ENCODE peak calls at places on chromosomes 12 and 14, in five cellular contexts. N, V, U, E and W are unnamed samples.

GRCh38 chr14:92735344-92735743 is 13.1 kb downstream of the LGMN start:
- DNase-seq in N (no peak), V (no peak), U (no peak), E (no peak), W (no peak)

GRCh38 chr14:51653096-51653814 is 1.5 kb downstream of the FRMD6 start:
- DNase-seq in N (no peak), V (no peak), U (peak; percentile 78), E (peak; percentile 58), W (no peak)

GRCh38 chr14:46053221-46053620 is 598.4 kb downstream of the RPL10L start:
- DNase-seq in N (no peak), V (no peak), U (peak; percentile 55), E (no peak), W (no peak)

GRCh38 chr14:56487761-56488160 is 91.8 kb upstream of the TMEM260 start:
- DNase-seq in N (no peak), V (no peak), U (peak; percentile 85), E (no peak), W (no peak)

GRCh38 chr14:105851716-105852377 is 325.5 kb downstream of the TMEM121 start:
- DNase-seq in N (no peak), V (no peak), U (no peak), E (no peak), W (no peak)

GRCh38 chr12:48717252-48717695 is 767 bp upstream of the CCNT1 start:
- DNase-seq in N (no peak), V (no peak), U (peak; percentile 38), E (peak; percentile 27), W (no peak)

GRCh38 chr12:56078931-56079728 is 835 bp upstream of the ERBB3 start:
- DNase-seq in N (peak; percentile 59), V (peak; percentile 94), U (peak; percentile 93), E (peak; percentile 95), W (peak; percentile 96)

GRCh38 chr12:106498056-106498455 is 84.7 kb upstream of the RFX4 start:
- DNase-seq in N (no peak), V (no peak), U (no peak), E (no peak), W (no peak)

GRCh38 chr14:105852378-105853088 is 326.1 kb downstream of the TMEM121 start:
- DNase-seq in N (no peak), V (peak; percentile 46), U (no peak), E (no peak), W (no peak)

DNA sequence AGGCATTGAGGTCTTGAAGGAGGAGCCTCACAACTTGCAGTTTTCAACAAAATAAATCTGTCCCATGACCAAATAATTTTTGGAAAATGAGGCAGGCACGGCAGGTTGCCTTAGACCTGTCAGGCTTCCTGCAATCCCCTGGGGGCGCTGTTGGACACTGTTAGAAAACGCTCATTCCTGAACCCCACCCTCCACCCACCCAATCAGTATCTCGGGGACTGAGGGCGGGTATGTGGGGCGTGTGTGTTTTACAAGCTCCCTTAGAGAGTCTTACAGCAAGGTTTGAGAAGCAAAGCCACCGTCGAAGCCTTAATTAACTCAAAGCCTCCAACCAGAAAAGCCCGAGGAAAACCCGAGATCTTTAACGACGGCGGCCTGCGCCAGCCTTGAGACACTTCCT is 122.8 kb downstream of the GLT1D1 start:
- DNase-seq in N (no peak), V (no peak), U (no peak), E (peak; percentile 23), W (no peak)
- H3K4me3 ChIP-seq in N (no peak overlapping the region), V (no peak overlapping the region), U (no peak overlapping the region), E (no peak overlapping the region), W (no peak overlapping the region)

GRCh38 chr12:3123729-3124128 is 46.5 kb downstream of the TSPAN9 start:
- DNase-seq in N (no peak), V (no peak), U (peak; percentile 60), E (no peak), W (no peak)

GRCh38 chr12:3122841-3123678 is 45.9 kb downstream of the TSPAN9 start:
- DNase-seq in N (peak; percentile 49), V (peak; percentile 88), U (peak; percentile 93), E (no peak), W (peak; percentile 30)

GRCh38 chr12:3119745-3120660 is 42.8 kb downstream of the TSPAN9 start:
- DNase-seq in N (peak; percentile 49), V (peak; percentile 86), U (peak; percentile 79), E (no peak), W (peak; percentile 59)

GRCh38 chr12:3119192-3119744 is 42.1 kb downstream of the TSPAN9 start:
- DNase-seq in N (no peak), V (no peak), U (no peak), E (no peak), W (no peak)

GRCh38 chr12:3120701-3121100 is 43.5 kb downstream of the TSPAN9 start:
- DNase-seq in N (no peak), V (no peak), U (no peak), E (no peak), W (no peak)
- H3K4me1 ChIP-seq in N (peaks cover 10% of the 10 kb centered on the region), V (peaks cover 29% of the 10 kb centered on the region), U (peaks cover 46% of the 10 kb centered on the region), E (no peaks in the 10 kb centered on the region), W (peaks cover 38% of the 10 kb centered on the region)

GRCh38 chr12:93802698-93803097 is 125.5 kb downstream of the CRADD start:
- DNase-seq in N (no peak), V (no peak), U (peak; percentile 68), E (no peak), W (no peak)
- H3K27ac ChIP-seq in N (peak overlapping the region; percentile 59), V (peak overlapping the region; percentile 58), U (peak overlapping the region; percentile 86), E (no peak overlapping the region), W (no peak overlapping the region)

DNA sequence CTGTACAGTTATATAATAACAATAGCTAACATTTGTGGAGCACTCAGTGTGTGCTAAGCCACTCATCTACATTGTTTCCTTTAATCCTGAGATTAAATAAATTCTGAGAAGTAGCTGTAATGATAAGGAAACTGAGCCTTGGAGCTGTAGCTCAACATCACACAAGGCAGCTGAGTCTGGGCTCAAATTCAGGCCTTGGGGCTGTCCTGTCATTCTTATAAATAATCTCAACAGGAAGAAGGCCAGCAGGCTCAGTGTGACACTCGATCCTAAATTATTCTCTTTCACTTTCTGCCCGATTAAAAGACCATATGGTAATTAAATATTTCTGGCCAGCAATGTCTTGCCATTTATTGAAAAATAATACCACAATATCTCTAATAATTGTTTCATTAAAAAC is 24.5 kb downstream of the CDKN1B start:
- DNase-seq in N (no peak), V (no peak), U (no peak), E (no peak), W (no peak)
- H3K4me3 ChIP-seq in N (no peak overlapping the region), V (no peak overlapping the region), U (peak overlapping the region; percentile 40), E (no peak overlapping the region), W (no peak overlapping the region)

GRCh38 chr14:69664865-69665526 is 53.6 kb downstream of the SUSD6 start:
- DNase-seq in N (no peak), V (no peak), U (no peak), E (no peak), W (peak; percentile 42)

GRCh38 chr14:69662636-69663321 is 51.4 kb downstream of the SUSD6 start:
- DNase-seq in N (no peak), V (no peak), U (peak; percentile 46), E (no peak), W (no peak)

GRCh38 chr14:69664190-69664742 is 52.9 kb downstream of the SUSD6 start:
- DNase-seq in N (no peak), V (no peak), U (no peak), E (no peak), W (no peak)

GRCh38 chr14:69661194-69661537 is 49.8 kb downstream of the SUSD6 start:
- DNase-seq in N (no peak), V (no peak), U (no peak), E (no peak), W (no peak)

DNA sequence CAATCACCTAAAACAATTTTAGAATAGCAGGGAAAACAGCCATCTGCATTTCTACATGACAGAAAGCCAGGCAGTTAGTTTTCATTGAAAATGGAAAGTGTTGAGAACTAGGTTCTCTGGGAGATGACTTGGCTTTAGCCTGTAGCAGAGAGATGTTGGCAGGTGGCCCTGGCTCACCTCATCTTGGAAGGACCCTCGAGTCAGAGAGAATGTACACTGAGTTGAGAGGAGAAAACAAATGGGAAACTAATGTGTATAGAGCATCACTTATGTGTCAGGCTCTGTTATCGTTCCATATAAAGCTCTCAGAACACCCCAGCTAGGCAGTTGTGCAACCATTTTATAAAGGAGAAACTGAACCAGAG is 51.9 kb downstream of the SUSD6 start:
- DNase-seq in N (no peak), V (no peak), U (peak; percentile 44), E (no peak), W (no peak)
- H3K4me1 ChIP-seq in N (peaks cover 63% of the 10 kb centered on the region), V (peaks cover 84% of the 10 kb centered on the region), U (peaks cover 52% of the 10 kb centered on the region), E (peaks cover 61% of the 10 kb centered on the region), W (peaks cover 74% of the 10 kb centered on the region)

GRCh38 chr12:101969-102878 is 35.7 kb downstream of the IQSEC3 start:
- DNase-seq in N (no peak), V (no peak), U (peak; percentile 10), E (peak; percentile 30), W (no peak)
- H3K27ac ChIP-seq in N (no peak overlapping the region), V (no peak overlapping the region), U (no peak overlapping the region), E (no peak overlapping the region), W (no peak overlapping the region)